ENCODE peak calls at places on chromosomes 6 and 20, in four cellular contexts. C, E, T and R are unnamed samples.
A peak's percentile ranks its signal among the peaks of the same experiment; 100 is the strongest.

GRCh38 chr6:45609141-45609638 is 231.5 kb upstream of the SUPT3H start:
- DNase-seq in E (no peak), T (peak; percentile 96), C (peak; percentile 95), R (no peak)

GRCh38 chr20:12882832-12883506 is 125.8 kb upstream of the SPTLC3 start:
- DNase-seq in T (no peak), C (peak; percentile 1), E (no peak), R (no peak)

GRCh38 chr6:161137839-161138544 is 135.9 kb downstream of the AGPAT4 start:
- DNase-seq in T (peak; percentile 32), E (no peak), C (peak; percentile 15), R (peak; percentile 89)

GRCh38 chr6:119467478-119468081 is 118.0 kb upstream of the MAN1A1 start:
- DNase-seq in T (peak; percentile 56), C (no peak), E (no peak), R (no peak)

GRCh38 chr6:124099520-124099919 is 295.9 kb downstream of the NKAIN2 start:
- DNase-seq in E (no peak), C (no peak), T (no peak), R (no peak)

GRCh38 chr20:63829943-63830820 is 882 bp downstream of the ZBTB46 start:
- DNase-seq in E (no peak), T (no peak), C (no peak), R (peak; percentile 94)

GRCh38 chr20:62427172-62428007 is at the start of gene RBBP8NL:
- DNase-seq in E (no peak), C (no peak), T (no peak), R (no peak)

GRCh38 chr6:35718911-35719381 is 17.9 kb upstream of the ARMC12 start:
- DNase-seq in T (no peak), E (peak; percentile 33), C (no peak), R (no peak)

GRCh38 chr20:50312682-50313187 is 122.1 kb downstream of the CEBPB start:
- DNase-seq in C (peak; percentile 99), E (peak; percentile 80), T (peak; percentile 94), R (peak; percentile 89)